ENCODE peak calls at places on chromosome 16, in five cellular contexts. V is HEK293T, W is astrocyte of the spinal cord, S is T follicular helper cell, R is substantia nigra. T is an unnamed sample.

GRCh38 chr16:77896357-77896972 is 108.1 kb downstream of the VAT1L start:
- DNase-seq in V (no peak), W (no peak), R (no peak), S (no peak), T (peak; percentile 23)

GRCh38 chr16:2954647-2955381 is 9.3 kb upstream of the KREMEN2 start:
- DNase-seq in S (no peak), W (no peak), R (no peak), V (no peak), T (no peak)

GRCh38 chr16:80806957-80807356 is 2.6 kb upstream of the CDYL2 start:
- DNase-seq in V (no peak), S (peak; percentile 10), W (peak; percentile 72), R (no peak), T (peak; percentile 53)

GRCh38 chr16:66846266-66846665 is 2.1 kb downstream of the CA7 start:
- DNase-seq in V (no peak), W (no peak), R (no peak), S (no peak), T (no peak)

GRCh38 chr16:26816266-26816665 is 250.5 kb upstream of the C16orf82 start:
- DNase-seq in R (no peak), V (no peak), S (no peak), W (no peak), T (no peak)

GRCh38 chr16:81635336-81635947 is 143.6 kb upstream of the PLCG2 start:
- DNase-seq in W (no peak), V (no peak), S (no peak), R (no peak), T (no peak)

GRCh38 chr16:83606486-83607030 is 201.2 kb upstream of the HSBP1 start:
- DNase-seq in S (no peak), V (peak; percentile 19), R (no peak), W (no peak), T (no peak)

GRCh38 chr16:18804540-18804939 is 3.2 kb upstream of the ARL6IP1 start:
- DNase-seq in W (no peak), S (no peak), V (no peak), R (no peak), T (no peak)

GRCh38 chr16:84065536-84066132 is 23.0 kb upstream of the SLC38A8 start:
- DNase-seq in V (peak; percentile 56), R (peak; percentile 63), W (peak; percentile 64), S (no peak), T (peak; percentile 68)

GRCh38 chr16:6913535-6913934 is 419.1 kb upstream of the RBFOX1 start:
- DNase-seq in V (no peak), S (no peak), R (no peak), W (no peak), T (no peak)

GRCh38 chr16:22001591-22001990 is 675 bp upstream of the PDZD9 start:
- DNase-seq in S (no peak), W (peak; percentile 17), R (no peak), V (no peak), T (peak; percentile 72)

GRCh38 chr16:26019885-26020284 is 328.1 kb downstream of the HS3ST4 start:
- DNase-seq in V (no peak), S (no peak), W (no peak), R (no peak), T (no peak)

GRCh38 chr16:87729266-87729954 is 36.4 kb downstream of the KLHDC4 start:
- DNase-seq in W (no peak), V (no peak), S (no peak), R (no peak), T (no peak)

GRCh38 chr16:63776437-63776836 is 1345.4 kb downstream of the CDH11 start:
- DNase-seq in R (no peak), V (no peak), S (no peak), W (no peak), T (no peak)

GRCh38 chr16:74141015-74141414 is 155.6 kb upstream of the PSMD7 start:
- DNase-seq in R (no peak), S (no peak), V (no peak), W (no peak), T (no peak)

GRCh38 chr16:8634991-8635736 is 13.7 kb downstream of the METTL22 start:
- DNase-seq in S (no peak), R (peak; percentile 2), V (peak; percentile 50), W (peak; percentile 46), T (peak; percentile 52)

GRCh38 chr16:11254913-11255736 is 879 bp downstream of the SOCS1 start:
- DNase-seq in W (peak; percentile 48), S (peak; percentile 66), V (no peak), R (no peak), T (peak; percentile 46)

GRCh38 chr16:15403392-15403995 is 7.9 kb downstream of the MPV17L start:
- DNase-seq in S (no peak), R (no peak), V (no peak), W (no peak), T (peak; percentile 23)

GRCh38 chr16:85311741-85312140 is 199.5 kb upstream of the CIBAR2 start:
- DNase-seq in V (no peak), R (no peak), W (no peak), S (no peak), T (no peak)

GRCh38 chr16:48831081-48831722 is 221.2 kb upstream of the N4BP1 start:
- DNase-seq in W (no peak), V (peak; percentile 41), R (no peak), S (no peak), T (no peak)

GRCh38 chr16:85675528-85675927 is 13.2 kb downstream of the GINS2 start:
- DNase-seq in W (peak; percentile 44), S (no peak), V (no peak), R (no peak), T (peak; percentile 47)

GRCh38 chr16:84298376-84298899 is 3.8 kb downstream of the WFDC1 start:
- DNase-seq in V (no peak), S (no peak), W (no peak), R (no peak), T (no peak)